ENCODE peak calls at places on chromosomes 4 and X, in five cellular contexts. L is GM23248, M is Peyer's patch, J is WERI-Rb-1, I is GM12865. C is an unnamed sample.

GRCh38 chr4:168945291-168945690 is 64.8 kb downstream of the CBR4 start:
- DNase-seq in L (no peak), M (no peak), J (no peak), I (no peak), C (no peak)

GRCh38 chr4:99815597-99816011 is 1.0 kb upstream of the DAPP1 start:
- DNase-seq in L (peak; percentile 29), M (no peak), J (no peak), I (no peak), C (peak; percentile 7)

GRCh38 chr4:112099701-112100289 is 45.5 kb upstream of the FAM241A start:
- DNase-seq in L (peak; percentile 73), M (no peak), J (no peak), I (peak; percentile 57), C (peak; percentile 81)

GRCh38 chrX:112043997-112044396 is 38.6 kb downstream of the TRPC5 start:
- DNase-seq in L (peak; percentile 10), M (no peak), J (no peak), I (peak; percentile 17), C (peak; percentile 2)

GRCh38 chr4:12844111-12844510 is 640.0 kb downstream of the RAB28 start:
- DNase-seq in L (peak; percentile 21), M (no peak), J (no peak), I (no peak), C (no peak)

GRCh38 chr4:92840880-92841279 is 537.1 kb downstream of the GRID2 start:
- DNase-seq in L (no peak), M (no peak), J (no peak), I (no peak), C (no peak)

GRCh38 chr4:153643406-153644016 is 40.6 kb upstream of the TLR2 start:
- DNase-seq in L (peak; percentile 59), M (no peak), J (no peak), I (peak; percentile 79), C (peak; percentile 54)

GRCh38 chr4:162891788-162892707 is 274.6 kb downstream of the NAF1 start:
- DNase-seq in L (no peak), M (no peak), J (no peak), I (peak; percentile 87), C (no peak)

GRCh38 chr4:915595-915994 is 16.5 kb downstream of the GAK start:
- DNase-seq in L (peak; percentile 55), M (no peak), J (no peak), I (no peak), C (peak; percentile 30)

GRCh38 chr4:37976513-37976912 is 16.3 kb downstream of the PTTG2 start:
- DNase-seq in L (peak; percentile 34), M (no peak), J (no peak), I (no peak), C (no peak)

DNA sequence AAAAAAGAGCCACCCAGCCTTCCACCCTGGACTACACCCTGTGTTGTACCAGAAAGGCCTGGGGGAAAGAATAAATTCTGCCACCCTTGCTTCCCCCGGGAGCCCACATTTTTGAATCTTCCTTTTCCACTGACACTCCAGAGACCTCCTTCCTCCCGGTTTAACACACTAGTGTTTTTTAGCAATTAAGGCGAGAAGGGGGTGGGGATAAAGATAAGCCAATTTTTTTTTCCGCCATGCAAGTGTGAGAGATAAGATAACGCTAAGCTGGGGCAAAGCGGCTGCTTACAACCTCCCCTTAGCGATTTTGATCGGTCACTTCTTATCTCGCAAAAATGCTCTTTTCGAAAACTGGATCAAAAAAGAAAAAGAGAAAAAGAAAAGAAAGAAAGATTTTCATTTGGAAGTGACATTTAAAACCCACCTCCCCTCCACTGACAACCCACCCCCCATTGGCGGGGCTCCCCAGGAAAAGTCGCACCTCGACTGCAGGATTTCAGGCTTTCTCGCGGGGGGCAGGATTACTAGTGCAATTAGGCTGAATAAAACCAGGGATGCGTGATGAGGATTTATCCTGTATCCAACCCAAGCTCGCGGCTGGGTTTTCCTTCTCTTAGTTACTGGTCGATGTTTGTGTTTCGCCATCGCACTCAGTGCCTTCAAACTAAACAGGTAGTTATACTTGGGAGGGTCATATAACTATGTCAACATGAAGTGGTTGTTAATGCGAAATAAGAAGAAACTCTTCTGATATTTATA is 6.0 kb upstream of the BCOR start:
- DNase-seq in L (no peak), M (no peak), J (peak; percentile 36), I (no peak), C (no peak)
- H3K4me3 ChIP-seq in L (no peak overlapping the region), M (no peak overlapping the region), J (peak overlapping the region; percentile 66), I (no peak overlapping the region), C (no peak overlapping the region)

GRCh38 chr4:82431831-82432230 is 1.4 kb downstream of the ENOPH1 start:
- DNase-seq in L (no peak), M (no peak), J (no peak), I (no peak), C (no peak)
- H3K4me3 ChIP-seq in L (peak overlapping the region; percentile 95), M (no peak overlapping the region), J (peak overlapping the region; percentile 95), I (peak overlapping the region; percentile 99), C (peak overlapping the region; percentile 87)

DNA sequence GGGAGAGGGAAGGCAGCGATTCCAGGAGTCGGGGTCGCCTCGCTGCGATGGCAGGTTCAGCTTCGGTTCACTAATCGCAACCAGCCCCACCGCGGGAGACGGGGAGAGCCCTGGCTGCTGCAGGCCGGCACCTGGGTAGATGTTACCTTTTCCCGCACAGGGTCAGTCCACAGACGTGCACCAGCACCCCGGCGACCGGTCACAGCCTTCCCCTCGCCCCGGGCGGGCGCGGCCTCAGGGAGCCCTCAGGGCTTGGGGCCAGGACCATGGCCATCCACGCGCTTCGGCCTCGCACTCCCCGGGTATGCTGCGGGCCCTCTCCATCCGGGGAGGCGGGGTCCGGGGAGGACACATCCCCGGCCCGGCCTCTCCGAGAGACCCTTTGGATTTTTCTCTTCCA is 26.1 kb upstream of the EXOC1L start:
- DNase-seq in L (peak; percentile 16), M (no peak), J (no peak), I (no peak), C (no peak)
- H3K4me3 ChIP-seq in L (peak overlapping the region; percentile 37), M (no peak overlapping the region), J (no peak overlapping the region), I (no peak overlapping the region), C (peak overlapping the region; percentile 13)

GRCh38 chrX:48890934-48891401 is 6.6 kb downstream of the TIMM17B start:
- DNase-seq in L (peak; percentile 15), M (peak; percentile 20), J (no peak), I (no peak), C (no peak)
- H3K4me3 ChIP-seq in L (peak overlapping the region; percentile 74), M (peak overlapping the region; percentile 70), J (peak overlapping the region; percentile 53), I (peak overlapping the region; percentile 55), C (peak overlapping the region; percentile 50)

GRCh38 chr4:110533590-110533910 is 57.6 kb downstream of the ENPEP start:
- DNase-seq in L (no peak), M (no peak), J (no peak), I (no peak), C (peak; percentile 24)
- H3K4me3 ChIP-seq in L (no peak overlapping the region), M (no peak overlapping the region), J (no peak overlapping the region), I (no peak overlapping the region), C (no peak overlapping the region)

C was measured in fibroblast of pulmonary artery.